ENCODE peak calls at places on chromosomes 11 and 22, in six cellular contexts. K is stimulated activated CD4-positive, alpha-beta T cell treated with anti-CD3 and anti-CD28 coated beads, Interleukin-15, amount 100 ng/mL, for 1 hour; P is stimulated activated naive CD4-positive, alpha-beta T cell; S is HCT116; L is ELR; N is kidney epithelial cell. V is an unnamed sample.

GRCh38 chr22:47086596-47087248 is 324.3 kb downstream of the TBC1D22A start:
- DNase-seq in L (no peak), N (no peak), K (no peak), P (no peak), S (no peak), V (no peak)

GRCh38 chr22:37806409-37807338 is 1.1 kb upstream of the GCAT start:
- DNase-seq in N (no peak), L (peak; percentile 82), K (no peak), P (no peak), S (no peak), V (no peak)

GRCh38 chr11:126355926-126356897 is 726 bp downstream of the ST3GAL4 start:
- DNase-seq in N (no peak), S (no peak), K (peak; percentile 4), P (no peak), L (peak; percentile 60), V (peak; percentile 84)

GRCh38 chr22:36568846-36569245 is 39.9 kb upstream of the EIF3D start:
- DNase-seq in K (no peak), N (no peak), S (no peak), L (no peak), P (no peak), V (no peak)

GRCh38 chr22:30036656-30037055 is 43.6 kb upstream of the HORMAD2 start:
- DNase-seq in K (no peak), N (no peak), S (peak; percentile 16), L (peak; percentile 49), P (no peak), V (no peak)

GRCh38 chr22:46775789-46776485 is 13.5 kb downstream of the TBC1D22A start:
- DNase-seq in N (no peak), P (no peak), K (no peak), S (no peak), L (no peak), V (no peak)

GRCh38 chr11:134098566-134099184 is 29.8 kb downstream of the JAM3 start:
- DNase-seq in K (no peak), N (no peak), P (no peak), L (peak; percentile 7), S (peak; percentile 27), V (no peak)

GRCh38 chr22:46726066-46726985 is 11.7 kb downstream of the CERK start:
- DNase-seq in L (no peak), N (no peak), K (no peak), S (no peak), P (no peak), V (no peak)

GRCh38 chr11:4680341-4680740 is 17.3 kb downstream of the OR51E2 start:
- DNase-seq in L (no peak), P (no peak), K (no peak), S (no peak), N (no peak), V (no peak)

GRCh38 chr11:9208726-9209501 is 56.2 kb downstream of the DENND5A start:
- DNase-seq in N (no peak), L (peak; percentile 19), P (no peak), S (no peak), K (no peak), V (no peak)

GRCh38 chr22:23206915-23207314 is 26.6 kb downstream of the BCR start:
- DNase-seq in N (no peak), K (no peak), S (no peak), P (no peak), L (no peak), V (no peak)

GRCh38 chr11:73513707-73514106 is 84.2 kb downstream of the FAM168A start:
- DNase-seq in N (no peak), K (no peak), P (no peak), L (no peak), S (no peak), V (no peak)

GRCh38 chr22:25406510-25407210 is 157.8 kb upstream of the GRK3 start:
- DNase-seq in N (no peak), L (no peak), K (no peak), P (no peak), S (no peak), V (no peak)

GRCh38 chr11:65019824-65020223 is 5.9 kb downstream of the ARL2 start:
- DNase-seq in N (no peak), S (no peak), P (no peak), L (no peak), K (no peak), V (no peak)

GRCh38 chr22:43000441-43001175 is 14.3 kb downstream of the PACSIN2 start:
- DNase-seq in P (no peak), N (no peak), L (peak; percentile 52), K (no peak), S (no peak), V (no peak)

GRCh38 chr22:26718905-26719304 is 61.5 kb downstream of the MIAT start:
- DNase-seq in K (no peak), N (peak; percentile 81), L (peak; percentile 93), S (no peak), P (no peak), V (no peak)

GRCh38 chr22:22043296-22044078 is 60.9 kb upstream of the TOP3B start:
- DNase-seq in L (no peak), K (no peak), N (no peak), S (no peak), P (no peak), V (no peak)

GRCh38 chr11:70040869-70041501 is 37.1 kb upstream of the ANO1 start:
- DNase-seq in K (no peak), L (no peak), S (no peak), N (no peak), P (no peak), V (no peak)

GRCh38 chr11:70437111-70437784 is 38.9 kb downstream of the CTTN start:
- DNase-seq in K (no peak), S (no peak), L (no peak), N (no peak), P (no peak), V (no peak)

GRCh38 chr22:47171441-47172221 is 409.2 kb downstream of the TBC1D22A start:
- DNase-seq in N (no peak), K (no peak), L (no peak), S (no peak), P (no peak), V (no peak)

GRCh38 chr11:14270690-14271542 is 88.1 kb downstream of the RRAS2 start:
- DNase-seq in N (no peak), P (no peak), S (no peak), L (no peak), K (no peak), V (no peak)

GRCh38 chr11:1921576-1922141 is 2.2 kb downstream of the TNNT3 start:
- DNase-seq in K (no peak), S (no peak), N (no peak), P (no peak), L (no peak), V (no peak)

GRCh38 chr11:62538470-62539237 is 8.0 kb downstream of the AHNAK start:
- DNase-seq in L (no peak), N (no peak), P (no peak), K (no peak), S (no peak), V (no peak)

GRCh38 chr11:63622318-63622717 is 8.1 kb upstream of the PLAAT3 start:
- DNase-seq in K (no peak), N (peak; percentile 76), P (no peak), S (no peak), L (peak; percentile 19), V (no peak)

GRCh38 chr22:42376721-42377177 is 55.5 kb downstream of the NFAM1 start:
- DNase-seq in L (no peak), P (no peak), S (no peak), K (no peak), N (no peak), V (no peak)

GRCh38 chr11:84720706-84721402 is 906.3 kb downstream of the DLG2 start:
- DNase-seq in S (no peak), N (no peak), P (no peak), K (no peak), L (no peak), V (peak; percentile 43)

GRCh38 chr11:131392528-131393255 is 22.3 kb downstream of the NTM start:
- DNase-seq in K (no peak), S (no peak), P (no peak), N (no peak), L (peak; percentile 18), V (no peak)

GRCh38 chr22:39494471-39495120 is 7.5 kb upstream of the MIEF1 start:
- DNase-seq in K (no peak), N (no peak), L (peak; percentile 66), S (no peak), P (no peak), V (no peak)

GRCh38 chr11:125883375-125883774 is 4.1 kb upstream of the HYLS1 start:
- DNase-seq in S (no peak), L (no peak), K (no peak), N (no peak), P (no peak), V (no peak)

GRCh38 chr11:61129608-61130523 is 27.6 kb downstream of the CD5 start:
- DNase-seq in N (peak; percentile 61), L (peak; percentile 89), P (no peak), K (peak; percentile 82), S (peak; percentile 73), V (peak; percentile 86)

GRCh38 chr11:68509105-68509504 is 48.6 kb downstream of the PPP6R3 start:
- DNase-seq in S (no peak), P (no peak), N (no peak), K (no peak), L (no peak), V (no peak)

GRCh38 chr22:23240639-23241389 is 60.5 kb downstream of the BCR start:
- DNase-seq in N (no peak), K (no peak), S (no peak), L (peak; percentile 56), P (peak; percentile 6), V (no peak)

GRCh38 chr11:64859542-64860414 is 15.3 kb upstream of the CDC42BPG start:
- DNase-seq in L (no peak), K (no peak), S (no peak), P (peak; percentile 35), N (no peak), V (no peak)